ENCODE peak calls at places on chromosomes 3 and 15, in nine cellular contexts. T is RPMI7951; G is PC-9; P is ELR; X is activated gamma-delta T cell treated with Interleukin-2 at 50 U/mL for 16 hours; D is AG08396; K is NCI-H1092; I is stimulated activated CD4-positive, alpha-beta T cell treated with anti-CD3 and anti-CD28 coated beads, Interleukin-15, amount 100 ng/mL, for 1 hour; L is glutamatergic neuron. M is an unnamed sample.
A peak's percentile ranks its signal among the peaks of the same experiment; 100 is the strongest.

GRCh38 chr3:193960485-193961172 is 175.3 kb upstream of the HES1 start:
- DNase-seq in T (peak; percentile 64), I (no peak), K (no peak), D (no peak), L (no peak), X (no peak), G (no peak), P (no peak), M (no peak)

GRCh38 chr3:172071780-172072179 is 32.4 kb downstream of the FNDC3B start:
- DNase-seq in P (no peak), D (no peak), T (no peak), G (no peak), K (no peak), L (no peak), I (no peak), X (no peak), M (no peak)

GRCh38 chr3:37145607-37146006 is 28.8 kb downstream of the LRRFIP2 start:
- DNase-seq in P (no peak), T (no peak), D (no peak), G (no peak), X (no peak), L (no peak), I (no peak), K (no peak), M (no peak)

GRCh38 chr15:68292157-68292781 is 14.7 kb downstream of the FEM1B start:
- DNase-seq in P (no peak), X (no peak), D (no peak), T (no peak), L (no peak), I (no peak), K (no peak), G (no peak), M (no peak)

GRCh38 chr15:90451215-90451850 is 63.3 kb downstream of the IQGAP1 start:
- DNase-seq in L (no peak), X (no peak), D (peak; percentile 32), G (peak; percentile 53), T (peak; percentile 82), P (peak; percentile 68), I (no peak), K (no peak), M (no peak)

GRCh38 chr15:39426552-39427532 is 154.0 kb upstream of the THBS1 start:
- DNase-seq in L (peak; percentile 33), X (peak; percentile 76), K (peak; percentile 73), I (peak; percentile 36), D (peak; percentile 27), T (peak; percentile 100), P (peak; percentile 67), G (no peak), M (peak; percentile 69)

GRCh38 chr3:20344400-20344959 is 158.5 kb upstream of the SGO1 start:
- DNase-seq in L (no peak), K (no peak), T (no peak), I (no peak), G (no peak), X (no peak), P (no peak), D (no peak), M (no peak)

GRCh38 chr15:39360417-39360816 is 220.5 kb upstream of the THBS1 start:
- DNase-seq in T (no peak), D (no peak), X (no peak), L (no peak), K (no peak), G (no peak), P (no peak), I (no peak), M (no peak)

GRCh38 chr3:10334461-10334860 is 13.5 kb upstream of the SEC13 start:
- DNase-seq in G (no peak), X (no peak), P (peak; percentile 43), I (no peak), K (no peak), T (no peak), D (peak; percentile 60), L (no peak), M (no peak)

GRCh38 chr3:136074546-136074945 is 109.0 kb downstream of the PPP2R3A start:
- DNase-seq in L (no peak), I (no peak), G (no peak), T (peak; percentile 12), K (no peak), D (no peak), X (no peak), P (peak; percentile 66), M (no peak)

GRCh38 chr15:45162771-45163507 is 24.8 kb downstream of the SHF start:
- DNase-seq in K (peak; percentile 51), G (peak; percentile 84), I (peak; percentile 33), L (peak; percentile 90), T (peak; percentile 73), P (peak; percentile 81), X (peak; percentile 53), D (peak; percentile 93), M (peak; percentile 27)

GRCh38 chr15:53658827-53659226 is 100.6 kb downstream of the WDR72 start:
- DNase-seq in K (peak; percentile 86), D (no peak), X (no peak), T (no peak), L (no peak), I (no peak), G (no peak), P (no peak), M (no peak)

GRCh38 chr3:33993631-33994030 is 195.2 kb downstream of the PDCD6IP start:
- DNase-seq in T (no peak), P (no peak), D (no peak), I (no peak), G (no peak), X (no peak), L (no peak), K (no peak), M (no peak)

GRCh38 chr3:45841380-45841700 is 579 bp downstream of the LZTFL1 start:
- DNase-seq in P (peak; percentile 38), G (no peak), T (peak; percentile 28), I (no peak), X (no peak), L (peak; percentile 17), D (no peak), K (no peak), M (no peak)

GRCh38 chr3:146067048-146067447 is 93.9 kb downstream of the PLOD2 start:
- DNase-seq in D (peak; percentile 16), G (no peak), X (no peak), K (no peak), I (no peak), L (no peak), P (peak; percentile 92), T (peak; percentile 87), M (no peak)

GRCh38 chr3:48084929-48085328 is 68.7 kb upstream of the MAP4 start:
- DNase-seq in X (no peak), I (no peak), L (no peak), D (no peak), T (no peak), G (no peak), K (no peak), P (no peak), M (peak; percentile 23)

GRCh38 chr3:195059006-195059350 is 212.0 kb downstream of the XXYLT1 start:
- DNase-seq in T (no peak), P (no peak), D (no peak), G (no peak), X (no peak), I (no peak), K (no peak), L (no peak), M (no peak)

GRCh38 chr3:185820973-185821758 is 3.7 kb downstream of the IGF2BP2 start:
- DNase-seq in T (peak; percentile 83), X (no peak), L (no peak), G (no peak), I (no peak), D (peak; percentile 77), K (no peak), P (peak; percentile 97), M (no peak)

GRCh38 chr3:113269661-113270060 is 58.3 kb downstream of the BOC start:
- DNase-seq in I (no peak), G (no peak), X (no peak), D (no peak), T (no peak), K (no peak), P (no peak), L (no peak), M (no peak)

GRCh38 chr3:67450153-67450552 is 204.3 kb downstream of the SUCLG2 start:
- DNase-seq in T (no peak), G (no peak), L (no peak), P (no peak), X (no peak), D (no peak), I (no peak), K (no peak), M (no peak)

GRCh38 chr15:93150910-93151309 is 61.9 kb upstream of the RGMA start:
- DNase-seq in P (no peak), L (no peak), I (no peak), D (no peak), X (no peak), G (no peak), K (no peak), T (no peak), M (no peak)

GRCh38 chr3:24545917-24546316 is 51.3 kb upstream of the THRB start:
- DNase-seq in L (no peak), P (no peak), I (no peak), D (no peak), G (no peak), T (no peak), X (no peak), K (no peak), M (no peak)

GRCh38 chr3:1439395-1439794 is 346.6 kb downstream of the CNTN6 start:
- DNase-seq in T (no peak), D (no peak), X (no peak), I (no peak), L (peak; percentile 34), G (no peak), K (no peak), P (no peak), M (no peak)

GRCh38 chr3:31219131-31219843 is 313.4 kb upstream of the STT3B start:
- DNase-seq in P (no peak), D (no peak), X (no peak), T (peak; percentile 79), I (no peak), G (no peak), K (no peak), L (no peak), M (peak; percentile 84)

GRCh38 chr3:63097396-63097795 is 180.7 kb upstream of the SYNPR start:
- DNase-seq in I (no peak), T (no peak), K (no peak), L (no peak), P (no peak), X (no peak), G (no peak), D (no peak), M (no peak)

GRCh38 chr3:45218578-45219390 is 7.3 kb downstream of the TMEM158 start:
- DNase-seq in T (peak; percentile 84), D (peak; percentile 40), G (peak; percentile 57), I (no peak), X (no peak), P (peak; percentile 83), K (no peak), L (no peak), M (no peak)

M was measured in GM12878.